ENCODE peak calls at places on chromosome 11, in six cellular contexts. O is esophagus muscularis mucosa, M is heart left ventricle, P is sigmoid colon, J is transverse colon, D is prostate gland. E is an unnamed sample.

GRCh38 chr11:91846002-91846401 is 378.6 kb upstream of the FAT3 start:
- DNase-seq in O (no peak), M (no peak), P (no peak), J (no peak), D (no peak), E (no peak)

GRCh38 chr11:5620606-5621521 is 3.9 kb upstream of the TRIM34 start:
- DNase-seq in O (no peak), M (no peak), P (no peak), J (no peak), D (peak; percentile 43), E (peak; percentile 19)

GRCh38 chr11:63567044-63567840 is 4.1 kb upstream of the PLAAT2 start:
- DNase-seq in O (peak; percentile 75), M (no peak), P (peak; percentile 39), J (peak; percentile 57), D (peak; percentile 24), E (peak; percentile 67)

GRCh38 chr11:109745996-109746625 is 324.1 kb downstream of the C11orf87 start:
- DNase-seq in O (no peak), M (no peak), P (no peak), J (no peak), D (no peak), E (no peak)

GRCh38 chr11:73965076-73965763 is 14.4 kb downstream of the DNAJB13 start:
- DNase-seq in O (no peak), M (no peak), P (no peak), J (no peak), D (no peak), E (no peak)

GRCh38 chr11:102117472-102118113 is 7.3 kb downstream of the YAP1 start:
- DNase-seq in O (no peak), M (no peak), P (no peak), J (no peak), D (no peak), E (no peak)

GRCh38 chr11:111978028-111978771 is 41.1 kb downstream of the DIXDC1 start:
- DNase-seq in O (no peak), M (peak; percentile 64), P (peak; percentile 90), J (peak; percentile 37), D (peak; percentile 85), E (no peak)

GRCh38 chr11:18145025-18145424 is 12.7 kb downstream of the MRGPRX3 start:
- DNase-seq in O (no peak), M (no peak), P (no peak), J (no peak), D (no peak), E (no peak)

GRCh38 chr11:16099501-16099900 is 256.8 kb downstream of the SOX6 start:
- DNase-seq in O (no peak), M (no peak), P (no peak), J (no peak), D (no peak), E (no peak)

GRCh38 chr11:122807731-122808485 is 30.4 kb upstream of the CRTAM start:
- DNase-seq in O (no peak), M (no peak), P (no peak), J (no peak), D (no peak), E (no peak)

DNA sequence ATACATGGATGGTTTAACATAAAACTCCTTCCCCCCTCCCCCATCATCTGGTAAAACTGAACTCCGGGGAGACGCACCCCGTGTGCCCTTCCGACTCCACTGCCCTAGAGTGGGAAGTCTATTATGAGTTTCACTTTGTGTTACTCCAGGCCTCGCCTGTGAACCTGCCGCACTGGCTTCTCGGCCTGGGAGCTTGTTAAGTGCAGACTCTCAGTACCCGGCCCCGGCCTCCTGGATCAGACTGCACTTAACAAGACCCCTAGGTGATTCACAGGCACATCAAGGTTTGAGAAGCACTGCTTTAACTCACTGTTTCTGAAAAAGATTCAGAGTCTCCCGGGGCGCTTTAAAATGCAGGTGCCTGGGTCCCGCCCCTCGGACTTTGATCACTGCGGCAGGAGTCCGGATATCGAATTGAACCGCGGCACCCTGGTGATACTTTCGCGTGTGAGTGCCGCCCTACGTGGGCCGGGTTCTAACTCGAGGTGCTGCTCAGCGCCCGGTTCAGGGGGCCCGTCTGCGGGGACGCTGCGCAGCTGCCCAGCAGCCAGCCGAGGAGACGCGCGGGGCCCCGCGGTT is 3.6 kb downstream of the PTGDR2 start:
- DNase-seq in O (no peak), M (no peak), P (no peak), J (peak; percentile 86), D (no peak), E (no peak)
- TF ChIP-seq POLR2A in O (no peak), M (no peak), P (no peak), J (peak; percentile 29), D (no peak), E (no peak)

DNA sequence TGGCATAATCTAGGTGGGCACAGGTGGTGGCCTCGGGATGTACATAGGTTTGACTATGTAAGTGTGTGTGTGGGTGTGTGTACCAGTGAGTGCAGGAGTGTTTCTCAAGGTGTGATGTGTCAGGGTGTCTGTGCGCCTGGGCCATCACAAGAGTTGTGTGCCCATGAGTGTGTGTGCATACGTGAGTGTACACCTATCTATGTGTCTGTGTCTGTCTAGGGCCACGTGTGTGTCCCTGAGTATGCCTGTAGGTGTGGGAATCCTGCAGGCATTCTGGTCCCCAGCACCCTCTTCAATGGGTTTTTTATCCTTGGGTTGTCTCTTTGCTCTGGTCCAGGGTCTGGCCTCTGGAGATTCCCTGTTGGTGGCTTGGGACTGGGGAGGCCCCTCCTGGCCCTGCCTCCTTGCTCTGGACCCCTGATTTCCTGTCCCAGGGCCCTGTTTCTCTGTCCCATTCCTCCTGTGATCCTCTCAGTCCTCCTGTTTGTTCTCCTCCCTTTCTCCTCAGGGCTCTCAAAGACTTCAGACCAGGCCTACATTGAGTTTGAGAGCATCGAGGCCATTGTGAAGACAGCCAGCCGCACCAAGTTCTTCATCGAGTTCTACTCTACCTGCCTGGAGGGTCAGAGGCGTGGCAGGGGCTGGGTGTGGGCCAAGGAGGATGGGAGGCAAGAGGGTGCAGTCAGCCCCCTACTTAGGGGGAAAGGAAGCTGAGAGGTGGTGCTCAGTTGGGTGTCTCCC is 9.4 kb downstream of the INPPL1 start:
- DNase-seq in O (no peak), M (no peak), P (peak; percentile 52), J (no peak), D (no peak), E (no peak)
- H3K36me3 ChIP-seq in O (peaks cover 94% of the 10 kb centered on the region), M (no peaks in the 10 kb centered on the region), P (peaks cover 90% of the 10 kb centered on the region), J (peaks cover 63% of the 10 kb centered on the region), D (peaks cover 15% of the 10 kb centered on the region), E (peaks cover 81% of the 10 kb centered on the region)

GRCh38 chr11:119377112-119377901 is 4.2 kb downstream of the USP2 start:
- DNase-seq in O (no peak), M (peak; percentile 60), P (no peak), J (no peak), D (no peak), E (no peak)
- H3K27ac ChIP-seq in O (peak overlapping the region; percentile 83), M (peak overlapping the region; percentile 100), P (peak overlapping the region; percentile 76), J (no peak overlapping the region), D (no peak overlapping the region), E (no peak overlapping the region)

GRCh38 chr11:94130589-94131362 is 2.1 kb downstream of the PANX1 start:
- DNase-seq in O (peak; percentile 85), M (no peak), P (no peak), J (no peak), D (no peak), E (no peak)
- TF ChIP-seq POLR2A in O (no peak), M (peak; percentile 34), P (no peak), J (peak; percentile 30), D (no peak), E (no peak)

GRCh38 chr11:65591939-65592814 is 3.4 kb downstream of the KCNK7 start:
- DNase-seq in O (no peak), M (no peak), P (peak; percentile 76), J (peak; percentile 60), D (no peak), E (peak; percentile 54)
- H3K36me3 ChIP-seq in O (peaks cover 58% of the 10 kb centered on the region), M (no peaks in the 10 kb centered on the region), P (peaks cover 50% of the 10 kb centered on the region), J (no peaks in the 10 kb centered on the region), D (no peaks in the 10 kb centered on the region), E (no peaks in the 10 kb centered on the region)

GRCh38 chr11:72225411-72225951 is 914 bp downstream of the INPPL1 start:
- DNase-seq in O (no peak), M (no peak), P (peak; percentile 64), J (no peak), D (no peak), E (peak; percentile 40)
- H3K27ac ChIP-seq in O (peak overlapping the region; percentile 96), M (peak overlapping the region; percentile 99), P (peak overlapping the region; percentile 99), J (peak overlapping the region; percentile 98), D (peak overlapping the region; percentile 99), E (peak overlapping the region; percentile 58)

GRCh38 chr11:68121067-68121899 is at the start of gene CHKA:
- DNase-seq in O (peak; percentile 96), M (peak; percentile 95), P (peak; percentile 97), J (peak; percentile 95), D (peak; percentile 94), E (peak; percentile 95)
- TF ChIP-seq POLR2A in O (no peak), M (peak; percentile 83), P (peak; percentile 70), J (peak; percentile 83), D (peak; percentile 91), E (peak; percentile 100)

GRCh38 chr11:34075178-34075820 is 23.8 kb downstream of the CAPRIN1 start:
- DNase-seq in O (no peak), M (no peak), P (no peak), J (no peak), D (no peak), E (no peak)

GRCh38 chr11:34084637-34085036 is 20.8 kb upstream of the NAT10 start:
- DNase-seq in O (no peak), M (no peak), P (no peak), J (no peak), D (no peak), E (no peak)

GRCh38 chr11:34080609-34081008 is 24.8 kb upstream of the NAT10 start:
- DNase-seq in O (no peak), M (no peak), P (no peak), J (no peak), D (no peak), E (no peak)
- H3K36me3 ChIP-seq in O (peaks cover 79% of the 10 kb centered on the region), M (no peaks in the 10 kb centered on the region), P (peaks cover 99% of the 10 kb centered on the region), J (peaks cover 87% of the 10 kb centered on the region), D (no peaks in the 10 kb centered on the region), E (peaks cover 57% of the 10 kb centered on the region)

E was measured in thyroid gland.